ENCODE peak calls at places on chromosomes 3 and 15, in seven cellular contexts. Q is esophagus squamous epithelium; J is IMR-90; O is pancreas; H is upper lobe of left lung; I is CD8-positive, alpha-beta T cell; Z is CD8-positive, alpha-beta memory T cell. E is an unnamed sample.

GRCh38 chr15:70111203-70112017 is 13.7 kb upstream of the TLE3 start:
- DNase-seq in Q (no peak), I (no peak), J (peak; percentile 73), Z (no peak), O (no peak), H (peak; percentile 66), E (no peak)

GRCh38 chr3:7682822-7683229 is 818.8 kb upstream of the LMCD1 start:
- DNase-seq in Z (no peak), O (no peak), I (no peak), J (peak; percentile 10), H (peak; percentile 77), Q (no peak), E (peak; percentile 49)

GRCh38 chr3:107981471-107982111 is 109.2 kb downstream of the CD47 start:
- DNase-seq in O (no peak), Q (no peak), H (peak; percentile 33), I (no peak), J (no peak), Z (no peak), E (no peak)

GRCh38 chr3:17013050-17013449 is 128.3 kb downstream of the PLCL2 start:
- DNase-seq in J (no peak), O (no peak), Z (no peak), I (no peak), Q (no peak), H (no peak), E (no peak)

GRCh38 chr3:137110392-137110996 is 152.7 kb downstream of the IL20RB start:
- DNase-seq in H (no peak), J (peak; percentile 33), Q (no peak), O (no peak), I (no peak), Z (no peak), E (no peak)

GRCh38 chr3:61808526-61808925 is 247.2 kb downstream of the PTPRG start:
- DNase-seq in O (no peak), Z (no peak), H (no peak), I (no peak), Q (no peak), J (no peak), E (no peak)

GRCh38 chr15:67146875-67147381 is 81.5 kb downstream of the SMAD3 start:
- DNase-seq in H (peak; percentile 50), Z (no peak), Q (no peak), O (no peak), I (no peak), J (peak; percentile 96), E (no peak)

GRCh38 chr15:63133786-63134185 is 12.1 kb downstream of the LACTB start:
- DNase-seq in H (no peak), Q (no peak), O (no peak), J (peak; percentile 75), I (no peak), Z (no peak), E (no peak)

GRCh38 chr3:133486658-133487057 is 86.8 kb downstream of the BFSP2 start:
- DNase-seq in O (no peak), Z (no peak), H (no peak), Q (no peak), J (no peak), I (no peak), E (no peak)

GRCh38 chr3:155629006-155629405 is 115.9 kb downstream of the PLCH1 start:
- DNase-seq in O (no peak), I (no peak), Q (no peak), Z (no peak), J (no peak), H (no peak), E (no peak)

GRCh38 chr3:126895178-126896066 is 87.5 kb upstream of the PLXNA1 start:
- DNase-seq in Q (no peak), H (no peak), I (no peak), O (no peak), Z (no peak), J (peak; percentile 11), E (no peak)

GRCh38 chr3:32813180-32813579 is 4.6 kb upstream of the TRIM71 start:
- DNase-seq in J (no peak), O (no peak), Z (no peak), H (no peak), Q (no peak), I (no peak), E (no peak)

GRCh38 chr3:120622870-120623718 is 27.0 kb downstream of the NDUFB4 start:
- DNase-seq in H (no peak), I (no peak), Z (no peak), J (peak; percentile 82), O (no peak), Q (no peak), E (no peak)

GRCh38 chr3:48398701-48399386 is 26.8 kb downstream of the FBXW12 start:
- DNase-seq in J (no peak), H (no peak), I (no peak), Q (no peak), Z (no peak), O (peak; percentile 59), E (peak; percentile 37)

GRCh38 chr15:101479851-101480612 is 9.5 kb downstream of the PCSK6 start:
- DNase-seq in Q (no peak), O (no peak), J (no peak), H (no peak), Z (no peak), I (no peak), E (no peak)

GRCh38 chr3:43949594-43949993 is 258.9 kb downstream of the ABHD5 start:
- DNase-seq in O (no peak), Q (no peak), J (no peak), I (no peak), H (no peak), Z (no peak), E (no peak)

GRCh38 chr3:170809975-170810357 is 60.0 kb downstream of the RPL22L1 start:
- DNase-seq in I (no peak), H (no peak), Q (no peak), O (no peak), J (peak; percentile 64), Z (no peak), E (no peak)

GRCh38 chr15:32774022-32774421 is 56.2 kb downstream of the GREM1 start:
- DNase-seq in J (peak; percentile 98), I (no peak), H (no peak), O (no peak), Z (no peak), Q (no peak), E (no peak)

GRCh38 chr15:36959746-36960145 is 140.6 kb downstream of the MEIS2 start:
- DNase-seq in I (no peak), Q (no peak), Z (no peak), O (no peak), J (no peak), H (no peak), E (no peak)

GRCh38 chr3:121705541-121705940 is 44.0 kb downstream of the GOLGB1 start:
- DNase-seq in J (peak; percentile 3), I (no peak), Q (no peak), O (no peak), Z (no peak), H (no peak), E (no peak)

GRCh38 chr3:140406655-140407054 is 271.2 kb upstream of the TRIM42 start:
- DNase-seq in J (no peak), I (no peak), Z (no peak), O (no peak), H (no peak), Q (no peak), E (no peak)

GRCh38 chr15:88243895-88244787 is 12.4 kb downstream of the NTRK3 start:
- DNase-seq in Q (no peak), O (no peak), Z (no peak), J (peak; percentile 13), I (no peak), H (no peak), E (no peak)

GRCh38 chr3:4824948-4825325 is 154.3 kb upstream of the BHLHE40 start:
- DNase-seq in J (peak; percentile 60), O (no peak), Z (no peak), I (no peak), Q (no peak), H (no peak), E (no peak)

GRCh38 chr3:96958856-96959255 is 144.5 kb downstream of the EPHA6 start:
- DNase-seq in I (no peak), Q (no peak), O (no peak), H (no peak), J (no peak), Z (no peak), E (no peak)

GRCh38 chr15:84034831-84035753 is 200.5 kb upstream of the GOLGA6L4 start:
- DNase-seq in O (no peak), I (no peak), H (no peak), Z (no peak), Q (no peak), J (peak; percentile 55), E (no peak)

DNA sequence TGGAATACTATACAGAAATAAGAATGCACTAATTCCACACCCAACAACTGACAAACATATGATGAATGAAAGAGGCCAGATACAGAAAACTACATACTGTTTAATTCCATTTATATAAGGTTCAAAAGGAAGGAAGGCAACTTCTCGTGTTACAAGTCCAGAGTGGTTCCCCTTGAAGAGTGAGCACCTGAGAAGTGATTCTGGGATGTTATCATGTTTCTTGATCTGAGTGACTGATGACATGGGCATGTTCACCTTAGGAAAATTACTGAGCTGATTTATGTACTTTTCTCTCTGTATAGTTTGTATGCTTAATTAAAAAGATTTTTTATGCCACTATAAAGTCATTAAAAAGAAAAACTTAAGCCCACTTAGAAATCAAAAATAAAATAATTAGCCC is 13.6 kb downstream of the CCDC12 start:
- DNase-seq in Q (no peak), J (no peak), O (no peak), I (no peak), H (peak; percentile 21), Z (no peak), E (no peak)
- H3K4me1 ChIP-seq in Q (peaks cover 73% of the 10 kb centered on the region), J (peaks cover 18% of the 10 kb centered on the region), O (peaks cover 54% of the 10 kb centered on the region), I (peaks cover 64% of the 10 kb centered on the region), H (peaks cover 76% of the 10 kb centered on the region), Z (peaks cover 69% of the 10 kb centered on the region), E (peaks cover 12% of the 10 kb centered on the region)

GRCh38 chr3:13066236-13066635 is 7.0 kb downstream of the IQSEC1 start:
- DNase-seq in I (no peak), Z (no peak), H (no peak), Q (no peak), J (no peak), O (no peak), E (no peak)
- H3K4me1 ChIP-seq in I (peaks cover 28% of the 10 kb centered on the region), Z (peaks cover 26% of the 10 kb centered on the region), H (peaks cover 3% of the 10 kb centered on the region), Q (peaks cover 6% of the 10 kb centered on the region), J (no peaks in the 10 kb centered on the region), O (no peaks in the 10 kb centered on the region), E (peaks cover 15% of the 10 kb centered on the region)

DNA sequence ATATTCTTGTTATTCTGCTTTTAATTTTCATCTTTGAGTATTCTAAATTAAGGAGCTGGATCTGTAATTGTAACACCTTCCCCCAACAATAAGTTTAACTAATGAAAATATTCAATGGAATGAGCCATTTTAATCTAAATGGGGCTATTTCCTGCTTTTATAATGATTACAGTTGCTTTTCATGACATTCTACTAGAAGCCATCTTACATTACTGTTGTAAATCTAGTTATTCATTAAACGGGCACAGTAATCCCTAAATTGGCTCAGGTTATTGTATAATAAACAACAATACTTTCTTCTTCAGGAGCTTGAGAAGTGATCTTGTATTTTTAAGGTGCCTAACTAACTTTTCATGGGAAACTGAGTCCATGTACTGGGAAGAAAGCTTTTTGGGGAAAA is 8.5 kb downstream of the FLNB start:
- DNase-seq in I (no peak), O (no peak), J (no peak), Q (no peak), H (no peak), Z (no peak), E (no peak)
- H3K4me1 ChIP-seq in I (peaks cover 48% of the 10 kb centered on the region), O (peaks cover 48% of the 10 kb centered on the region), J (peaks cover 32% of the 10 kb centered on the region), Q (peaks cover 98% of the 10 kb centered on the region), H (peaks cover 26% of the 10 kb centered on the region), Z (peaks cover 10% of the 10 kb centered on the region), E (no peaks in the 10 kb centered on the region)

DNA sequence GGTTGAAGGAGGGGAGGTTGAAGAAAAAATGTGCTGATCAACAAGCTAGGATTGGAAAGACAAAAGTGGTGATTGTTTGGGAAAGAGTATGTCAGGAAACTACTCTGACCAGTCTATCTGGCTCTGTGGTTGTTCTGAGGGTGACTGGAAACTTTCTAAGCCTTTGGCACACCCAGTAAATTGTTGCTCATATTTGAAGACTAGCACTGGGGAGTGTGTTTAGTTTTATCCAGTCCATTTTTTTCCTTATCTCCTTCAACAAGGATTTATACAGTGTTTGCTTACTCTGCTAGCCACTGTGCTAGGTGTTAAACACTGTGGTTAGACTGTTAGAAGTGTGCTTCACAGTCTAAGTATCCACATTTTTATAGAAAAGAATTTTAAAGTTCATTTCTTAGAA is 28.8 kb downstream of the PPM1L start:
- DNase-seq in O (no peak), H (no peak), I (no peak), Q (no peak), J (no peak), Z (no peak), E (no peak)
- H3K4me1 ChIP-seq in O (no peaks in the 10 kb centered on the region), H (peaks cover 8% of the 10 kb centered on the region), I (no peaks in the 10 kb centered on the region), Q (peaks cover 43% of the 10 kb centered on the region), J (no peaks in the 10 kb centered on the region), Z (no peaks in the 10 kb centered on the region), E (no peaks in the 10 kb centered on the region)

E was measured in Peyer's patch.